ENCODE peak calls at places on chromosomes 1 and 21, in eight cellular contexts. N is right lobe of liver, B is upper lobe of right lung, E is tibial artery, Q is PC-3, X is Peyer's patch, F is transverse colon, R is adrenal gland. Y is an unnamed sample. For H3K4me1 and H3K36me3, the result is how much of the 10 kb centered on the place peaks cover.

GRCh38 chr1:31744165-31744888 is 19.8 kb downstream of the ADGRB2 start:
- DNase-seq in N (no peak), B (no peak), E (no peak), Q (no peak), X (peak), F (peak), R (no peak), Y (no peak)

GRCh38 chr1:180168786-180169640 is 14.3 kb downstream of the QSOX1 start:
- DNase-seq in N (no peak), B (peak), E (no peak), Q (peak), X (no peak), F (peak), R (no peak), Y (no peak)

GRCh38 chr1:93532780-93533378 is 85.0 kb downstream of the FNBP1L start:
- DNase-seq in N (no peak), B (no peak), E (no peak), Q (no peak), X (no peak), F (no peak), R (no peak), Y (no peak)

GRCh38 chr1:125087247-125087646 is 3902.5 kb downstream of the SRGAP2C start:
- DNase-seq in N (peak), B (no peak), E (no peak), Q (no peak), X (no peak), F (no peak), R (no peak), Y (no peak)

GRCh38 chr21:32534113-32534512 is 51.2 kb downstream of the TCP10L start:
- DNase-seq in N (no peak), B (no peak), E (no peak), Q (no peak), X (no peak), F (no peak), R (no peak), Y (no peak)

GRCh38 chr1:45348966-45349677 is 8.9 kb upstream of the MUTYH start:
- DNase-seq in N (peak), B (no peak), E (no peak), Q (no peak), X (no peak), F (no peak), R (peak), Y (no peak)

GRCh38 chr1:225866061-225866844 is 15.9 kb downstream of the TMEM63A start:
- DNase-seq in N (peak), B (no peak), E (no peak), Q (peak), X (peak), F (no peak), R (no peak), Y (peak)

GRCh38 chr21:21715286-21715969 is 717.2 kb downstream of the NCAM2 start:
- DNase-seq in N (no peak), B (no peak), E (no peak), Q (peak), X (no peak), F (no peak), R (no peak), Y (no peak)

GRCh38 chr1:54114001-54114400 is 38.8 kb downstream of the CDCP2 start:
- DNase-seq in N (no peak), B (peak), E (no peak), Q (no peak), X (no peak), F (no peak), R (no peak), Y (no peak)

GRCh38 chr21:17610862-17611261 is 1.8 kb downstream of the BTG3 start:
- DNase-seq in N (no peak), B (no peak), E (peak), Q (no peak), X (no peak), F (peak), R (peak), Y (no peak)

GRCh38 chr1:46587072-46587471 is 17.0 kb downstream of the MKNK1 start:
- DNase-seq in N (peak), B (peak), E (peak), Q (no peak), X (no peak), F (peak), R (peak), Y (no peak)

GRCh38 chr1:192539450-192540132 is 36.0 kb upstream of the RGS1 start:
- DNase-seq in N (no peak), B (no peak), E (no peak), Q (peak), X (no peak), F (no peak), R (no peak), Y (no peak)

GRCh38 chr1:232978827-232979226 is 28.4 kb downstream of the NTPCR start:
- DNase-seq in N (no peak), B (no peak), E (no peak), Q (no peak), X (no peak), F (no peak), R (no peak), Y (no peak)

GRCh38 chr1:175209493-175209921 is 16.9 kb upstream of the KIAA0040 start:
- DNase-seq in N (no peak), B (no peak), E (no peak), Q (no peak), X (no peak), F (no peak), R (no peak), Y (no peak)

GRCh38 chr1:167713330-167714081 is 8.3 kb upstream of the MPZL1 start:
- DNase-seq in N (peak), B (peak), E (no peak), Q (no peak), X (no peak), F (peak), R (peak), Y (no peak)

DNA sequence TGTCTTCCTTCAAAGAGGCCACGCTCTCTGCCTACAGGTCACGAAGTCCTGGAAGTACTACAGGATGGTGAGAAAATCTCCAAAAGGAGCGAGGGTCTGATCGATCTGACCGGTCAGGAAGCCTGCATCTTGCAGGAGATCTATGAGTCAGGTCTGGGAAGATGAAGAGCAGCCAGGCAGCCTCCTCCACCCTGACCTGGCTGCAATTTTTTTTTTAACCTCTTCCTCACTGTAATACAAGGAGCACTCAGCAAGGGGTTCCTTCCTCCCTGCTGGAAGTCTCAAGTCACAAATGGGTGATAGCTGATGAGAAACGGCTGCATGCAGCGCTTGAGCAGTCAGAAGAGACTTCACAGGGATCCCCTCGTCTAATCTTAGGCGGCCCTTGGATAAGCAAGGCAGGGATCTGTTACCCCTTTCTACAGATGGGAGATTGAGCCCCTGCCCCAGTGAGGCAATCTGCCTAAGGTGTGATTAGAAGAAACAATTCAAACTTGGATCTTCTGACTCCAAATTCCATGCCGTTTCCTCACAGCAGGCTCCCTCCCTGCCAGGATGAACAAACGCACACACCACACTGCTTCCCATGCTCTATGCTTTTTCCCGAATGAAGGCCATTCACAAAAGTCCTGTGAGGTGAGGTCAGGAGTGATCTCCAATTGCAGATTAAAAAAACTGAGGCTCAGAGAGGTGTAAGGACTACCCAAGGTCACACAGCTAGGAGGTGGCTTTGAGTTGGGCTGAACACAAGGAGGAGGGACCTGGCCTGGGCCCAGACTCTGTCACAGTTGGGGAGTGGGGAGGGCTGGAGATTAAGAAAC is 48.3 kb downstream of the ECE1 start:
- DNase-seq in N (no peak), B (no peak), E (no peak), Q (peak), X (no peak), F (no peak), R (no peak), Y (no peak)
- H3K4me1 ChIP-seq in N (under half), B (under half), E (under half), Q (half or more), X (under half), F (under half), R (under half), Y (under half)

DNA sequence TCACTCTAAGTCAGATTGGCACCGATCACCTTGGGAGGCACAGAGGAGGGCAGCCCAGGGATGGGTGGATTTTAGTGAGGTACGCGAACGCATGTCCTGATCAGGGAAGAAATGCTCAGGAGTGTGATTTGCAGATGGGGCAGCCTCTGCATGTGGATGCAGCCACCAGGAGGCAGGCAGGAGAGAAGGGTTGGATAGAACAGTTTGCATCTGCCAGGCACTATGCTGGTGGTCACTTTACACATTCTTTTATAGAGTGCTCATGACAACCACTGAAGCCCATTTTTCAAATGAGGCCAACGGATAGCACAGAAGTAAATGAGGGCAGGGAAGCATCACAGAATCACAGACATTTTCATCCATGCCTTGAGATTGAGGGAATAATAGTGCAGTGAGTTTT is 5.7 kb downstream of the LAMB3 start:
- DNase-seq in N (no peak), B (no peak), E (no peak), Q (peak), X (no peak), F (no peak), R (no peak), Y (no peak)
- TF ChIP-seq CTCF in N (peak), B (peak), E (no peak), Q (peak), X (peak), F (no peak), R (peak), Y (no peak)

GRCh38 chr21:44086636-44087425 is 20.4 kb upstream of the PWP2 start:
- DNase-seq in N (no peak), B (peak), E (no peak), Q (no peak), X (peak), F (no peak), R (peak), Y (no peak)

GRCh38 chr21:44085491-44086321 is 21.5 kb upstream of the PWP2 start:
- DNase-seq in N (no peak), B (peak), E (no peak), Q (no peak), X (peak), F (no peak), R (peak), Y (no peak)

GRCh38 chr21:44089001-44089911 is 17.9 kb upstream of the PWP2 start:
- DNase-seq in N (no peak), B (peak), E (no peak), Q (no peak), X (peak), F (peak), R (peak), Y (no peak)

GRCh38 chr21:44088401-44088780 is 18.8 kb upstream of the PWP2 start:
- DNase-seq in N (no peak), B (peak), E (no peak), Q (no peak), X (no peak), F (peak), R (peak), Y (peak)

DNA sequence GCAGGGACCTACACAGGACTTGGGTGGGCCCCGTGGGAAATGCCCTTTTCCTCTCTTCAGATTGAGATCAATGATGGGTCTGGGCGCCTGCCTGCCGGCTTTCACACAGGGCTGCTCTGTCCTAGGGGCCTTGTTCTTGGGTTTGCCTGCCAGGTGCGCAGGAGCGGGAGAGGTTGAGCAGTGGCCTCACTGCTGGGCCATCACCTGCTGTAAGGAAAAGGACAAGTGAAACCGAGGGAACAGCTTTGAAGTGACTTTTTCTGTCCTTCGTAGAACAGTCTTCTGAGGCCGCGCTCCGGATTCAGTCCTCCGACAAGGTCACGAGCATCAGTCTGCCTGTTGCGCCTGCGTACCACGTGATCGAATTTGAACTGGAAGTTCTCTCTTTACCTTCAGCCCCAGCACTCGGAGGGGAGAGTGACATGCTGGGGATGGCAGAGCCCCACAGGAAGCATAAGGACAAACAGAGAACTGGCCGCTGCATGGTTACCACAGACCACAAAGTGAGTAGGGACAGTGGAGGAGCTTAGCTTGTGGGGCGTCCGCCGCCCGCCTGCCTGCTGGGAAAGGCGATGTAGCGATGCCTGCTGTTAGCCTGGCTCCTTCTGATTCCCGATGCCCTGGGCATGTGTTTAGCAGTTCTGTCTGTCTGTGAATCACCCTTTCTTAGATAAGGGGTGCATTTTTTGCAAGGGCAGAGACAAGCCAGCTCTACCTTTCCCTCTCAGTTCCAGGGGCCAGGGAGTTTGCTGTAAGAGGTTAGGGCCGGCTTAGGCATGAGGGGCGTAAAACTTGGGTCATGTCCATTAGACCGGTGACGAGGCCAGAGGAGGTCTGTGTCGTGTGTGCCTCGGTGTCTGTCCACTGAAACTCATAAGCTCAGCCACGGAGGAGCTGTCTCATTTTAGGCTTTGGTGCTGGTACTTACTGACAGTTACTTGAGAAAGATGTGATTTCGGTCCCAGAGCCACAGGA is 19.5 kb upstream of the PWP2 start:
- DNase-seq in N (no peak), B (peak), E (no peak), Q (no peak), X (peak), F (no peak), R (peak), Y (peak)
- H3K36me3 ChIP-seq in N (under half), B (half or more), E (half or more), Q (under half), X (half or more), F (under half), R (half or more), Y (under half)

DNA sequence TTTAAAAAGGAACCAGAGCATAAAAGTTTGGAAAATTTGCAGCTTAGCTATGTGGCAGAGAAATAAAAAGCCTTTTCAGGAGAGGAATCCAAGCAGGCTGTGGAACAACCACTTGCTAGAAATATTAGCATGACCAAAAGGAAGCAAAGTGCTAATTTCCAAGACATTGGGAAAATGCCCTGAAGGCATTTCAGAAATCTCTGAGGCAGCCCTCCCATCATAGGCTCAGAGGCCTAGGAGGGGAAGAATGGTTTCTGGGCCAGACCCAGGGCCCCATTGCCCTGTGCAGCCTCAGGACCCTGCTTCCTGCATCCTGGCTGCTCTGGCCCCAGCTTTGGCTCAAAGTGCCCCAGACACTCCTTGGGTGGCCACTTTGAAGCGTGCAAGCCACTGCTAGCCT is 56.8 kb downstream of the TENT5C start:
- DNase-seq in N (no peak), B (no peak), E (no peak), Q (no peak), X (no peak), F (no peak), R (no peak), Y (no peak)
- H3K4me1 ChIP-seq in N (under half), B (under half), E (under half), Q (under half), X (under half), F (under half), R (under half), Y (half or more)